ENCODE peak calls at places on chromosomes 2 and 18, in nine cellular contexts. X, K, U, I, Z, F, W, T and O are unnamed samples.

GRCh38 chr18:56068030-56068671 is 480.2 kb upstream of the TCF4 start:
- DNase-seq in X (peak), K (no peak), U (no peak), I (no peak), Z (no peak), F (no peak), W (no peak), T (no peak), O (no peak)

GRCh38 chr2:106269591-106270291 is 75.6 kb upstream of the UXS1 start:
- DNase-seq in X (no peak), K (peak), U (peak), I (no peak), Z (no peak), F (peak), W (no peak), T (peak), O (no peak)

GRCh38 chr2:77818186-77818585 is 296.0 kb upstream of the LRRTM4 start:
- DNase-seq in X (no peak), K (no peak), U (no peak), I (no peak), Z (no peak), F (no peak), W (no peak), T (no peak), O (no peak)

GRCh38 chr2:142778289-142778688 is 99.2 kb upstream of the KYNU start:
- DNase-seq in X (no peak), K (no peak), U (no peak), I (no peak), Z (no peak), F (no peak), W (no peak), T (no peak), O (no peak)

GRCh38 chr18:34158881-34159690 is 65.6 kb downstream of the NOL4 start:
- DNase-seq in X (peak), K (peak), U (no peak), I (peak), Z (peak), F (peak), W (peak), T (peak), O (no peak)

GRCh38 chr2:235191933-235192332 is 240.1 kb downstream of the SH3BP4 start:
- DNase-seq in X (no peak), K (no peak), U (no peak), I (no peak), Z (no peak), F (no peak), W (no peak), T (no peak), O (no peak)

GRCh38 chr2:234420406-234420805 is 76.5 kb downstream of the ARL4C start:
- DNase-seq in X (no peak), K (no peak), U (no peak), I (no peak), Z (no peak), F (no peak), W (no peak), T (no peak), O (no peak)

GRCh38 chr2:61249521-61250071 is 87.6 kb downstream of the C2orf74 start:
- DNase-seq in X (no peak), K (no peak), U (no peak), I (no peak), Z (no peak), F (no peak), W (no peak), T (no peak), O (no peak)

GRCh38 chr2:45169339-45170190 is 160.3 kb upstream of the SIX2 start:
- DNase-seq in X (peak), K (peak), U (no peak), I (peak), Z (no peak), F (no peak), W (no peak), T (no peak), O (no peak)